ENCODE peak calls at places on chromosomes 16 and 17, in seven cellular contexts. One of them, this sample, is unnamed.

GRCh38 chr17:152860-153420 is 15.6 kb downstream of the SCGB1C2 start:
- DNase-seq in effector memory CD8-positive, alpha-beta T cell: no peak
- DNase-seq in right cardiac atrium: no peak
- DNase-seq in stimulated activated CD8-positive, alpha-beta memory T cell treated with anti-CD3 and anti-CD28 coated beads, Interleukin-15, amount 100 ng/mL, for 24 hours: no peak
- DNase-seq in mammary epithelial cell: no peak
- DNase-seq in cerebellar nuclear complex: no peak
- DNase-seq in RWPE1: no peak
- DNase-seq in this sample: no peak

GRCh38 chr16:76749780-76750375 is 441.1 kb upstream of the MON1B start:
- DNase-seq in right cardiac atrium: no peak
- DNase-seq in RWPE1: no peak
- DNase-seq in effector memory CD8-positive, alpha-beta T cell: no peak
- DNase-seq in stimulated activated CD8-positive, alpha-beta memory T cell treated with anti-CD3 and anti-CD28 coated beads, Interleukin-15, amount 100 ng/mL, for 24 hours: no peak
- DNase-seq in cerebellar nuclear complex: no peak
- DNase-seq in mammary epithelial cell: no peak
- DNase-seq in this sample: no peak

GRCh38 chr17:66661411-66661843 is 173.5 kb upstream of the CACNG5 start:
- DNase-seq in cerebellar nuclear complex: no peak
- DNase-seq in RWPE1: peak
- DNase-seq in right cardiac atrium: no peak
- DNase-seq in mammary epithelial cell: peak
- DNase-seq in effector memory CD8-positive, alpha-beta T cell: no peak
- DNase-seq in stimulated activated CD8-positive, alpha-beta memory T cell treated with anti-CD3 and anti-CD28 coated beads, Interleukin-15, amount 100 ng/mL, for 24 hours: no peak
- DNase-seq in this sample: peak

GRCh38 chr17:56939869-56940484 is 20.9 kb downstream of the COIL start:
- DNase-seq in right cardiac atrium: no peak
- DNase-seq in stimulated activated CD8-positive, alpha-beta memory T cell treated with anti-CD3 and anti-CD28 coated beads, Interleukin-15, amount 100 ng/mL, for 24 hours: no peak
- DNase-seq in effector memory CD8-positive, alpha-beta T cell: no peak
- DNase-seq in mammary epithelial cell: peak
- DNase-seq in cerebellar nuclear complex: no peak
- DNase-seq in RWPE1: peak
- DNase-seq in this sample: peak

GRCh38 chr17:75601057-75601987 is 13.7 kb downstream of the MYO15B start:
- DNase-seq in effector memory CD8-positive, alpha-beta T cell: peak
- DNase-seq in right cardiac atrium: peak
- DNase-seq in cerebellar nuclear complex: no peak
- DNase-seq in mammary epithelial cell: peak
- DNase-seq in RWPE1: peak
- DNase-seq in stimulated activated CD8-positive, alpha-beta memory T cell treated with anti-CD3 and anti-CD28 coated beads, Interleukin-15, amount 100 ng/mL, for 24 hours: peak
- DNase-seq in this sample: peak

GRCh38 chr17:67477687-67478086 is 100.6 kb downstream of the PITPNC1 start:
- DNase-seq in mammary epithelial cell: peak
- DNase-seq in RWPE1: peak
- DNase-seq in cerebellar nuclear complex: no peak
- DNase-seq in effector memory CD8-positive, alpha-beta T cell: peak
- DNase-seq in right cardiac atrium: no peak
- DNase-seq in stimulated activated CD8-positive, alpha-beta memory T cell treated with anti-CD3 and anti-CD28 coated beads, Interleukin-15, amount 100 ng/mL, for 24 hours: no peak
- DNase-seq in this sample: no peak

GRCh38 chr17:14310584-14310983 is 9.7 kb downstream of the HS3ST3B1 start:
- DNase-seq in cerebellar nuclear complex: no peak
- DNase-seq in effector memory CD8-positive, alpha-beta T cell: no peak
- DNase-seq in stimulated activated CD8-positive, alpha-beta memory T cell treated with anti-CD3 and anti-CD28 coated beads, Interleukin-15, amount 100 ng/mL, for 24 hours: no peak
- DNase-seq in mammary epithelial cell: peak
- DNase-seq in RWPE1: no peak
- DNase-seq in right cardiac atrium: peak
- DNase-seq in this sample: no peak

GRCh38 chr16:13014516-13014915 is 113.1 kb downstream of the SHISA9 start:
- DNase-seq in cerebellar nuclear complex: no peak
- DNase-seq in mammary epithelial cell: peak
- DNase-seq in effector memory CD8-positive, alpha-beta T cell: no peak
- DNase-seq in stimulated activated CD8-positive, alpha-beta memory T cell treated with anti-CD3 and anti-CD28 coated beads, Interleukin-15, amount 100 ng/mL, for 24 hours: no peak
- DNase-seq in RWPE1: no peak
- DNase-seq in right cardiac atrium: no peak
- DNase-seq in this sample: no peak

GRCh38 chr17:61803796-61804195 is 59.5 kb downstream of the BRIP1 start:
- DNase-seq in cerebellar nuclear complex: no peak
- DNase-seq in right cardiac atrium: no peak
- DNase-seq in mammary epithelial cell: no peak
- DNase-seq in RWPE1: no peak
- DNase-seq in stimulated activated CD8-positive, alpha-beta memory T cell treated with anti-CD3 and anti-CD28 coated beads, Interleukin-15, amount 100 ng/mL, for 24 hours: no peak
- DNase-seq in effector memory CD8-positive, alpha-beta T cell: no peak
- DNase-seq in this sample: no peak

GRCh38 chr16:53912155-53912554 is 208.2 kb downstream of the FTO start:
- DNase-seq in effector memory CD8-positive, alpha-beta T cell: peak
- DNase-seq in RWPE1: peak
- DNase-seq in stimulated activated CD8-positive, alpha-beta memory T cell treated with anti-CD3 and anti-CD28 coated beads, Interleukin-15, amount 100 ng/mL, for 24 hours: no peak
- DNase-seq in right cardiac atrium: no peak
- DNase-seq in mammary epithelial cell: peak
- DNase-seq in cerebellar nuclear complex: no peak
- DNase-seq in this sample: no peak

GRCh38 chr17:36592316-36592710 is 634 bp downstream of the DHRS11 start:
- DNase-seq in right cardiac atrium: peak
- DNase-seq in stimulated activated CD8-positive, alpha-beta memory T cell treated with anti-CD3 and anti-CD28 coated beads, Interleukin-15, amount 100 ng/mL, for 24 hours: no peak
- DNase-seq in cerebellar nuclear complex: no peak
- DNase-seq in RWPE1: peak
- DNase-seq in mammary epithelial cell: no peak
- DNase-seq in effector memory CD8-positive, alpha-beta T cell: no peak
- DNase-seq in this sample: no peak